ENCODE peak calls at places on chromosomes 4 and X, in four cellular contexts. R, Z, H and P are unnamed samples.
A peak's percentile ranks its signal among the peaks of the same experiment; 100 is the strongest.

GRCh38 chrX:110407910-110408545 is 49.4 kb downstream of the RTL9 start:
- DNase-seq in R (peak; percentile 82), H (peak; percentile 37), Z (no peak), P (peak; percentile 41)

GRCh38 chr4:53039741-53040458 is 177.8 kb downstream of the RASL11B start:
- DNase-seq in R (peak; percentile 61), H (no peak), Z (no peak), P (no peak)

GRCh38 chrX:37692918-37693317 is 7.3 kb downstream of the XK start:
- DNase-seq in R (no peak), H (no peak), Z (no peak), P (no peak)

GRCh38 chr4:19317377-19317776 is 934.3 kb upstream of the SLIT2 start:
- DNase-seq in H (no peak), Z (no peak), R (no peak), P (no peak)

GRCh38 chr4:138055890-138056289 is 186.3 kb downstream of the SLC7A11 start:
- DNase-seq in H (no peak), R (no peak), Z (no peak), P (no peak)

GRCh38 chr4:6987566-6987920 is 55.6 kb upstream of the TADA2B start:
- DNase-seq in H (no peak), R (peak; percentile 56), Z (no peak), P (no peak)

GRCh38 chrX:137166591-137166990 is 132.8 kb upstream of the GPR101 start:
- DNase-seq in R (peak; percentile 24), Z (no peak), H (no peak), P (peak; percentile 53)

GRCh38 chr4:187208641-187209040 is 485.0 kb upstream of the FAT1 start:
- DNase-seq in Z (no peak), H (peak; percentile 4), R (no peak), P (no peak)

GRCh38 chrX:149151805-149152757 is 353.0 kb downstream of the IDS start:
- DNase-seq in Z (peak; percentile 24), H (no peak), R (no peak), P (no peak)

DNA sequence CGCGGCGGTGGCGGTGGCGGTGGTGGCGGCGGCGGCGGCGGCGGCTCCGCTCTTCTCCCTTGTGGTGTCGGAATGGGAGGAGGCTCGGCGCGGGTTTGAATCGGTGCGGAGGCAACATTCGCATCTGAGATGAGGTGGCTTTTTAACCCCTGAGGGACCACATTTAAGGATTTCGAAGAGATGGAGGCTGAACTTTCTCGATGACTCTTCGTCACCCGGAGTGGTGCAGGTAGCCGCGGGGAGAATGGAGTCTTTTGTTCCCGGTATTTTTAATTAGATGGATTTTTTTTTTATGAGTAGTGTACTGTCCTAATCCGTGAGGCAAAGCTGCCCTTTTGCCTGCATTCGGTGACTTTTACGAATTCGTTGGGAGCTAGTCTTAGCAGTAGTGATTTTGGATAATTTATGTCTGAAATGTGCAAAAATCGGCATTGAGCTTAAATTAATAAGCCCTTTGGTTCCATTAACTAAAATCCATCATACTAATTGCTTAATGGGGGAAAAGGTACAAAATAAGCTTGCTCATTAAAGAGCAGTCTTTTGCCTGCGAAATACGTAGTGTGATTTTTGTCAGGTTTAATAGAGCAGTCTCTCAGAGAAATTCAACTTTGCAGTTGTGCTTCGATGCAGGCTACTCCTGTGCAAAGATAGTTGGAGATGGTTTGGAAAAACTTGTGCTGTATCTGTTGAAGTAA is 206.1 kb downstream of the TENM3 start:
- DNase-seq in R (no peak), H (no peak), Z (no peak), P (no peak)
- TF ChIP-seq CBFB in R (no peak), H (no peak), Z (no peak), P (no peak)

GRCh38 chrX:11528623-11529022 is 137.1 kb downstream of the ARHGAP6 start:
- DNase-seq in H (no peak), Z (no peak), R (no peak), P (no peak)

GRCh38 chrX:11533211-11533651 is 132.5 kb downstream of the ARHGAP6 start:
- DNase-seq in H (peak; percentile 68), R (peak; percentile 76), Z (peak; percentile 61), P (no peak)

GRCh38 chrX:11532291-11533075 is 133.2 kb downstream of the ARHGAP6 start:
- DNase-seq in H (no peak), R (peak; percentile 59), Z (no peak), P (peak; percentile 8)

GRCh38 chrX:11531226-11531625 is 134.5 kb downstream of the ARHGAP6 start:
- DNase-seq in Z (no peak), R (peak; percentile 44), H (no peak), P (no peak)

GRCh38 chrX:11530621-11531020 is 135.1 kb downstream of the ARHGAP6 start:
- DNase-seq in H (no peak), R (no peak), Z (no peak), P (no peak)
- TF ChIP-seq ATF2 in H (no peak), R (no peak), Z (no peak), P (no peak)

DNA sequence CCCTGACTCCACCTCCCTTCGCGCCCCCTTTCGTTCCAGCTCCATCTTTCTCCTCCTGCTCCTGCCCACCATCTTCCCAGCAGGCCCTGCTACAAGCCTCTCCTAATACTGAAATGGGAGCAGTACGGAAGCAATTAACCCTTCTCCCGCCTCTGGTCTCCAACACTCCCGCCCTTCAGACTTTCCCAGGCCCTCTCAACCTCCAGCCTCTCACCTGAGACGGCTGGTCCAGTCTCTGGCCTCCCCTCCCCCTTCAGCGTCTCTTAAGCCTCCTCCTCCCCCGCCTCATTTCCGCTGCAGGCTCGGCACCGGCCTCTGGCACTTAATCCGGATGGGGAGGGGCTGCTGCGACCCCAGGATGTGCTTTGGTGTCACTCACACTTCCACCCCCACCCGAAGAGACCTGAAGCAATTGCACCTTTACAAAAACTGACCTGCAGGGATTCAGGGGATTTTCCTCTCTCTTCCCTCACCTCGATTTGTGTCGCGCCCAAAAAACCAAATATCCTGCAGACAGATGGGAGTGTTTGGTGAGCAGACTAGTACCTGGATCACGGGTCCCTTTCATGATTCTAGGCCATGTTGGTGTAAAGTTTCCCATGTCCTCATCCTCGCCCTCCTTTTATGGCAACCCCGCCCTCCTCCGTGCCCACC is 657 bp downstream of the TCEAL8 start:
- DNase-seq in Z (peak; percentile 3), H (peak; percentile 5), R (peak; percentile 79), P (peak; percentile 82)
- TF ChIP-seq SP1 in Z (no peak), H (no peak), R (no peak), P (peak; percentile 63)

GRCh38 chr4:13298655-13299054 is 185.5 kb downstream of the RAB28 start:
- DNase-seq in Z (no peak), R (no peak), H (peak; percentile 40), P (no peak)

GRCh38 chr4:13299343-13299742 is 184.8 kb downstream of the RAB28 start:
- DNase-seq in R (no peak), Z (no peak), H (no peak), P (no peak)

GRCh38 chr4:13289391-13289790 is 194.7 kb downstream of the RAB28 start:
- DNase-seq in Z (no peak), H (no peak), R (no peak), P (no peak)

GRCh38 chr4:13292372-13292771 is 191.8 kb downstream of the RAB28 start:
- DNase-seq in H (no peak), R (no peak), Z (no peak), P (no peak)

DNA sequence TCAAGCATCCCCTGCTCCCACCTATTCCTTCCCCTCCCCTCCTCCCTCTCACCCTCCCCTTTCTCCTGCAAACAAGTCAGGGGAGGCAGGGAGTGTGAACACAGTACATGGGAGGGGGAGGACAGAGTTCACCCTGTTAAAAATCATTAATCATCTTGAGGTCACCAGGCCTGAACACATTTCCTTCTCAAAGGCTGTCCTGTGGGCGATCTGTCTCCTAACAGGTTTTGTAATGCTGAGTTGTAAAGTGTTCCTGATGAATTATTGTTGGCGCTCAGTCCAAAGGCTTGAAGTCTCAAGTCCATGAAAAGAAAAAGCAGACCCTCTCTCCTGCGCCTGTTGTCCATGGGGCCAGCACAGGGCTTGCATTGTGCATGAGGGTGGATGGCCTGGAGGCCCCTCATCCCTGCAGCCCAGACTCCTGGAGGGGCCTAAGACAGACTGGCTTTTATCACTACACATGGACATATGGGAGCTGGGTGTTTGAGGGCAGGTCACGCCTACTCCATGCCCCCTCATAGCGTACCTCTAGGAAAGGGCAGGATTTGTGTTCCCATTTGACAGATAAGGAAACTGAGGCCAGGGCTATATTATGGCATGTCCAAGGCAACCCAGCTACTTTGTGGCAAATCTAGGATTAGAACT is 189.1 kb downstream of the RAB28 start:
- DNase-seq in H (peak; percentile 79), Z (no peak), R (no peak), P (no peak)
- TF ChIP-seq CBFB in H (no peak), Z (no peak), R (no peak), P (no peak)

GRCh38 chr4:57442834-57443291 is 332.7 kb upstream of the IGFBP7 start:
- DNase-seq in Z (no peak), H (peak; percentile 26), R (peak; percentile 41), P (peak; percentile 76)
- TF ChIP-seq ATF2 in Z (no peak), H (no peak), R (no peak), P (no peak)

DNA sequence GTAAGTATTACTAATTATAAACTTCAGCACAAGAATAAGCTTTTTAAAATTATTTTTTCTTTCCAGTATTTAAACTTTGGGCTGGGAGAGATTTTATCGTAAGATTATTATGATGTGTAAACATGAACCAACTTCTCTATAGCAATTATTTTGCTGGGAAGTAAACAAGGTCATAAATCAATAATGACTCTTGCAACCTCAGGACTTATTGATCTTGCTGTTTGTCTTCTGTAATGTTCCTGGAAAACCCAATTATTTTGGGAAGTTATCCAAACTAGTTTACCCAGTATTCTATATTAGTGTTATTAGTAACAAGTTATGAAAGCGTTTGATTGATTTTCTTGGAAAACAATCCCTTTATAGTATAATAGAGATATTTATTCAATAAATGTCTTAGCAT is 174.9 kb downstream of the PPP1R2C start:
- DNase-seq in Z (no peak), R (no peak), H (no peak), P (no peak)
- TF ChIP-seq SP1 in Z (no peak), R (no peak), H (no peak), P (no peak)

GRCh38 chr4:130131536-130131935 is 1035.6 kb downstream of the C4orf33 start:
- DNase-seq in H (no peak), R (no peak), Z (no peak), P (no peak)
- TF ChIP-seq CBFB in H (no peak), R (no peak), Z (no peak), P (no peak)

GRCh38 chrX:145687707-145688106 is 129.9 kb upstream of the SLITRK2 start:
- DNase-seq in H (no peak), R (no peak), Z (no peak), P (no peak)
- TF ChIP-seq ATF2 in H (no peak), R (no peak), Z (no peak), P (no peak)